ENCODE peak calls at places on chromosome 11, in four cellular contexts. One of them, this sample, is unnamed.

GRCh38 chr11:65043881-65044501 is 3.0 kb downstream of the SAC3D1 start:
- DNase-seq in testis: no peak
- DNase-seq in stimulated activated CD4-positive, alpha-beta T cell treated with anti-CD3 and anti-CD28 coated beads, Interleukin-4, amount 100 ng/mL, for 24 hours: no peak
- DNase-seq in cardiac muscle cell: peak
- DNase-seq in this sample: no peak

GRCh38 chr11:117830072-117830471 is 5.5 kb upstream of the FXYD2 start:
- DNase-seq in testis: peak
- DNase-seq in stimulated activated CD4-positive, alpha-beta T cell treated with anti-CD3 and anti-CD28 coated beads, Interleukin-4, amount 100 ng/mL, for 24 hours: no peak
- DNase-seq in cardiac muscle cell: no peak
- DNase-seq in this sample: no peak

GRCh38 chr11:111736621-111737055 is 29.6 kb downstream of the PPP2R1B start:
- DNase-seq in stimulated activated CD4-positive, alpha-beta T cell treated with anti-CD3 and anti-CD28 coated beads, Interleukin-4, amount 100 ng/mL, for 24 hours: no peak
- DNase-seq in testis: no peak
- DNase-seq in cardiac muscle cell: no peak
- DNase-seq in this sample: no peak

GRCh38 chr11:87176044-87176443 is 138.3 kb downstream of the TMEM135 start:
- DNase-seq in testis: no peak
- DNase-seq in cardiac muscle cell: no peak
- DNase-seq in stimulated activated CD4-positive, alpha-beta T cell treated with anti-CD3 and anti-CD28 coated beads, Interleukin-4, amount 100 ng/mL, for 24 hours: no peak
- DNase-seq in this sample: no peak

GRCh38 chr11:35305670-35306382 is 113.5 kb downstream of the SLC1A2 start:
- DNase-seq in testis: no peak
- DNase-seq in cardiac muscle cell: peak
- DNase-seq in stimulated activated CD4-positive, alpha-beta T cell treated with anti-CD3 and anti-CD28 coated beads, Interleukin-4, amount 100 ng/mL, for 24 hours: peak
- DNase-seq in this sample: no peak

GRCh38 chr11:75959540-75959939 is 144.5 kb downstream of the UVRAG start:
- DNase-seq in cardiac muscle cell: no peak
- DNase-seq in testis: no peak
- DNase-seq in stimulated activated CD4-positive, alpha-beta T cell treated with anti-CD3 and anti-CD28 coated beads, Interleukin-4, amount 100 ng/mL, for 24 hours: no peak
- DNase-seq in this sample: no peak

GRCh38 chr11:43806976-43807375 is 73.7 kb upstream of the ALKBH3 start:
- DNase-seq in cardiac muscle cell: no peak
- DNase-seq in testis: no peak
- DNase-seq in stimulated activated CD4-positive, alpha-beta T cell treated with anti-CD3 and anti-CD28 coated beads, Interleukin-4, amount 100 ng/mL, for 24 hours: no peak
- DNase-seq in this sample: no peak

GRCh38 chr11:56531856-56532255 is 11.2 kb downstream of the OR5M11 start:
- DNase-seq in stimulated activated CD4-positive, alpha-beta T cell treated with anti-CD3 and anti-CD28 coated beads, Interleukin-4, amount 100 ng/mL, for 24 hours: no peak
- DNase-seq in testis: no peak
- DNase-seq in cardiac muscle cell: no peak
- DNase-seq in this sample: no peak

GRCh38 chr11:17432041-17432440 is 43.6 kb upstream of the KCNJ11 start:
- DNase-seq in cardiac muscle cell: no peak
- DNase-seq in stimulated activated CD4-positive, alpha-beta T cell treated with anti-CD3 and anti-CD28 coated beads, Interleukin-4, amount 100 ng/mL, for 24 hours: no peak
- DNase-seq in testis: no peak
- DNase-seq in this sample: no peak

GRCh38 chr11:95516786-95517185 is 272.8 kb downstream of the FAM76B start:
- DNase-seq in stimulated activated CD4-positive, alpha-beta T cell treated with anti-CD3 and anti-CD28 coated beads, Interleukin-4, amount 100 ng/mL, for 24 hours: no peak
- DNase-seq in cardiac muscle cell: peak
- DNase-seq in testis: no peak
- DNase-seq in this sample: no peak

GRCh38 chr11:65931773-65932557 is 12.7 kb downstream of the DRAP1 start:
- DNase-seq in cardiac muscle cell: no peak
- DNase-seq in stimulated activated CD4-positive, alpha-beta T cell treated with anti-CD3 and anti-CD28 coated beads, Interleukin-4, amount 100 ng/mL, for 24 hours: no peak
- DNase-seq in testis: no peak
- DNase-seq in this sample: peak

GRCh38 chr11:35803115-35803514 is 140.5 kb downstream of the TRIM44 start:
- DNase-seq in cardiac muscle cell: no peak
- DNase-seq in stimulated activated CD4-positive, alpha-beta T cell treated with anti-CD3 and anti-CD28 coated beads, Interleukin-4, amount 100 ng/mL, for 24 hours: no peak
- DNase-seq in testis: no peak
- DNase-seq in this sample: no peak

GRCh38 chr11:68354181-68354872 is 41.9 kb downstream of the LRP5 start:
- DNase-seq in stimulated activated CD4-positive, alpha-beta T cell treated with anti-CD3 and anti-CD28 coated beads, Interleukin-4, amount 100 ng/mL, for 24 hours: no peak
- DNase-seq in testis: peak
- DNase-seq in cardiac muscle cell: peak
- DNase-seq in this sample: no peak

GRCh38 chr11:31940396-31941037 is 129.4 kb upstream of the PAX6 start:
- DNase-seq in stimulated activated CD4-positive, alpha-beta T cell treated with anti-CD3 and anti-CD28 coated beads, Interleukin-4, amount 100 ng/mL, for 24 hours: no peak
- DNase-seq in testis: peak
- DNase-seq in cardiac muscle cell: peak
- DNase-seq in this sample: no peak

GRCh38 chr11:66479741-66480115 is 506 bp upstream of the DPP3 start:
- DNase-seq in testis: no peak
- DNase-seq in stimulated activated CD4-positive, alpha-beta T cell treated with anti-CD3 and anti-CD28 coated beads, Interleukin-4, amount 100 ng/mL, for 24 hours: no peak
- DNase-seq in cardiac muscle cell: no peak
- DNase-seq in this sample: no peak

GRCh38 chr11:111730871-111731591 is 35.2 kb downstream of the PPP2R1B start:
- DNase-seq in stimulated activated CD4-positive, alpha-beta T cell treated with anti-CD3 and anti-CD28 coated beads, Interleukin-4, amount 100 ng/mL, for 24 hours: no peak
- DNase-seq in testis: no peak
- DNase-seq in cardiac muscle cell: no peak
- DNase-seq in this sample: no peak

GRCh38 chr11:125777309-125777708 is 1.3 kb downstream of the PATE2 start:
- DNase-seq in cardiac muscle cell: peak
- DNase-seq in testis: no peak
- DNase-seq in stimulated activated CD4-positive, alpha-beta T cell treated with anti-CD3 and anti-CD28 coated beads, Interleukin-4, amount 100 ng/mL, for 24 hours: no peak
- DNase-seq in this sample: no peak

GRCh38 chr11:72308226-72309073 is 64.5 kb upstream of the PHOX2A start:
- DNase-seq in testis: no peak
- DNase-seq in cardiac muscle cell: peak
- DNase-seq in stimulated activated CD4-positive, alpha-beta T cell treated with anti-CD3 and anti-CD28 coated beads, Interleukin-4, amount 100 ng/mL, for 24 hours: no peak
- DNase-seq in this sample: no peak

GRCh38 chr11:64742940-64743590 is 877 bp downstream of the RASGRP2 start:
- DNase-seq in stimulated activated CD4-positive, alpha-beta T cell treated with anti-CD3 and anti-CD28 coated beads, Interleukin-4, amount 100 ng/mL, for 24 hours: peak
- DNase-seq in cardiac muscle cell: peak
- DNase-seq in testis: peak
- DNase-seq in this sample: peak

GRCh38 chr11:112613051-112613972 is 347.9 kb upstream of the NCAM1 start:
- DNase-seq in stimulated activated CD4-positive, alpha-beta T cell treated with anti-CD3 and anti-CD28 coated beads, Interleukin-4, amount 100 ng/mL, for 24 hours: no peak
- DNase-seq in testis: no peak
- DNase-seq in cardiac muscle cell: peak
- DNase-seq in this sample: no peak

GRCh38 chr11:79092791-79093313 is 348.0 kb downstream of the TENM4 start:
- DNase-seq in testis: no peak
- DNase-seq in cardiac muscle cell: peak
- DNase-seq in stimulated activated CD4-positive, alpha-beta T cell treated with anti-CD3 and anti-CD28 coated beads, Interleukin-4, amount 100 ng/mL, for 24 hours: no peak
- DNase-seq in this sample: no peak

GRCh38 chr11:134228625-134229024 is 4.2 kb downstream of the VPS26B start:
- DNase-seq in cardiac muscle cell: no peak
- DNase-seq in stimulated activated CD4-positive, alpha-beta T cell treated with anti-CD3 and anti-CD28 coated beads, Interleukin-4, amount 100 ng/mL, for 24 hours: peak
- DNase-seq in testis: no peak
- DNase-seq in this sample: peak

GRCh38 chr11:99979052-99979451 is 708.0 kb upstream of the ARHGAP42 start:
- DNase-seq in stimulated activated CD4-positive, alpha-beta T cell treated with anti-CD3 and anti-CD28 coated beads, Interleukin-4, amount 100 ng/mL, for 24 hours: no peak
- DNase-seq in cardiac muscle cell: no peak
- DNase-seq in testis: no peak
- DNase-seq in this sample: no peak

GRCh38 chr11:13101836-13102574 is 92.9 kb downstream of the RASSF10 start:
- DNase-seq in cardiac muscle cell: no peak
- DNase-seq in testis: no peak
- DNase-seq in stimulated activated CD4-positive, alpha-beta T cell treated with anti-CD3 and anti-CD28 coated beads, Interleukin-4, amount 100 ng/mL, for 24 hours: no peak
- DNase-seq in this sample: no peak

GRCh38 chr11:61603667-61604066 is 22.8 kb upstream of the SYT7 start:
- DNase-seq in stimulated activated CD4-positive, alpha-beta T cell treated with anti-CD3 and anti-CD28 coated beads, Interleukin-4, amount 100 ng/mL, for 24 hours: no peak
- DNase-seq in testis: no peak
- DNase-seq in cardiac muscle cell: no peak
- DNase-seq in this sample: no peak

GRCh38 chr11:128711136-128711535 is 17.3 kb downstream of the FLI1 start:
- DNase-seq in cardiac muscle cell: peak
- DNase-seq in stimulated activated CD4-positive, alpha-beta T cell treated with anti-CD3 and anti-CD28 coated beads, Interleukin-4, amount 100 ng/mL, for 24 hours: no peak
- DNase-seq in testis: no peak
- DNase-seq in this sample: no peak

GRCh38 chr11:134659882-134660281 is 247.8 kb upstream of the B3GAT1 start:
- DNase-seq in testis: peak
- DNase-seq in cardiac muscle cell: no peak
- DNase-seq in stimulated activated CD4-positive, alpha-beta T cell treated with anti-CD3 and anti-CD28 coated beads, Interleukin-4, amount 100 ng/mL, for 24 hours: no peak
- DNase-seq in this sample: no peak

GRCh38 chr11:98104249-98104648 is 916.5 kb upstream of the CNTN5 start:
- DNase-seq in testis: no peak
- DNase-seq in stimulated activated CD4-positive, alpha-beta T cell treated with anti-CD3 and anti-CD28 coated beads, Interleukin-4, amount 100 ng/mL, for 24 hours: no peak
- DNase-seq in cardiac muscle cell: no peak
- DNase-seq in this sample: no peak

GRCh38 chr11:19725379-19726079 is 12.9 kb downstream of the NAV2 start:
- DNase-seq in cardiac muscle cell: no peak
- DNase-seq in stimulated activated CD4-positive, alpha-beta T cell treated with anti-CD3 and anti-CD28 coated beads, Interleukin-4, amount 100 ng/mL, for 24 hours: no peak
- DNase-seq in testis: no peak
- DNase-seq in this sample: no peak

GRCh38 chr11:94654201-94654600 is 87.0 kb downstream of the PIWIL4 start:
- DNase-seq in testis: no peak
- DNase-seq in stimulated activated CD4-positive, alpha-beta T cell treated with anti-CD3 and anti-CD28 coated beads, Interleukin-4, amount 100 ng/mL, for 24 hours: no peak
- DNase-seq in cardiac muscle cell: no peak
- DNase-seq in this sample: no peak

This sample was measured in CD8-positive, alpha-beta memory T cell.